ENCODE peak calls at places on chromosomes 6 and 20, in six cellular contexts. O is tibial artery; R is IMR-90; Q is WERI-Rb-1; C is stimulated activated CD4-positive, alpha-beta T cell treated with anti-CD3 and anti-CD28 coated beads, Interleukin-4, amount 100 ng/mL, for 24 hours; A is T-cell. N is an unnamed sample.

GRCh38 chr6:15335916-15336315 is 90.0 kb downstream of the JARID2 start:
- DNase-seq in Q (no peak), O (no peak), C (no peak), R (no peak), A (no peak), N (no peak)

GRCh38 chr20:44019638-44020335 is 105.1 kb downstream of the TOX2 start:
- DNase-seq in Q (no peak), O (no peak), R (peak; percentile 23), A (no peak), C (peak; percentile 29), N (peak; percentile 40)

GRCh38 chr6:97978855-97979271 is 695.8 kb upstream of the MMS22L start:
- DNase-seq in A (no peak), O (no peak), C (no peak), Q (no peak), R (no peak), N (no peak)

GRCh38 chr20:62134735-62135231 is 8.4 kb downstream of the PSMA7 start:
- DNase-seq in R (peak; percentile 35), Q (no peak), A (no peak), O (peak; percentile 65), C (no peak), N (no peak)

GRCh38 chr6:140774080-140774505 is 1358.6 kb upstream of the GJE1 start:
- DNase-seq in Q (no peak), A (no peak), R (peak; percentile 91), C (no peak), O (no peak), N (no peak)

GRCh38 chr20:34343458-34344255 is 19.4 kb upstream of the ITCH start:
- DNase-seq in A (no peak), Q (no peak), C (no peak), O (no peak), R (no peak), N (no peak)

GRCh38 chr20:62944184-62944583 is 6.2 kb downstream of the GID8 start:
- DNase-seq in O (no peak), R (no peak), C (no peak), A (no peak), Q (no peak), N (no peak)

GRCh38 chr6:13205106-13205505 is 123.2 kb downstream of the TBC1D7 start:
- DNase-seq in C (no peak), O (no peak), Q (no peak), R (no peak), A (no peak), N (no peak)

GRCh38 chr6:110708295-110708965 is 106.8 kb downstream of the CDK19 start:
- DNase-seq in R (peak; percentile 65), Q (no peak), A (no peak), O (no peak), C (no peak), N (no peak)

GRCh38 chr6:151661509-151661908 is 146.0 kb upstream of the ESR1 start:
- DNase-seq in A (no peak), O (no peak), C (no peak), Q (no peak), R (no peak), N (no peak)

GRCh38 chr20:38275815-38276550 is 15.4 kb upstream of the KIAA1755 start:
- DNase-seq in Q (no peak), O (no peak), C (no peak), R (peak; percentile 96), A (no peak), N (no peak)

GRCh38 chr6:52537001-52537753 is 39.7 kb downstream of the TRAM2 start:
- DNase-seq in R (peak; percentile 57), A (no peak), Q (no peak), C (no peak), O (no peak), N (no peak)

GRCh38 chr6:28336284-28337024 is 506 bp upstream of the ZSCAN31 start:
- DNase-seq in O (no peak), C (peak; percentile 11), A (no peak), Q (peak; percentile 28), R (peak; percentile 31), N (peak; percentile 23)